ENCODE peak calls at places on chromosomes 7 and 10, in eight cellular contexts. D is CD8-positive, alpha-beta memory T cell; P is OCI-LY7; J is hepatocyte; B is heart right ventricle; O is tibial artery; R is CD8-positive, alpha-beta T cell; F is kidney. L is an unnamed sample.

GRCh38 chr7:115476666-115477065 is 553.9 kb downstream of the TFEC start:
- DNase-seq in P (no peak), F (peak; percentile 33), R (no peak), J (peak; percentile 6), O (no peak), B (no peak), D (no peak), L (peak; percentile 4)

GRCh38 chr10:60270426-60270825 is 119.2 kb downstream of the ANK3 start:
- DNase-seq in D (no peak), J (no peak), F (no peak), O (no peak), R (no peak), P (no peak), B (no peak), L (no peak)

GRCh38 chr10:126536148-126536547 is 134.3 kb downstream of the C10orf90 start:
- DNase-seq in F (no peak), O (no peak), R (no peak), J (peak; percentile 32), D (no peak), P (no peak), B (no peak), L (no peak)

GRCh38 chr10:11335167-11335652 is 276.2 kb downstream of the USP6NL start:
- DNase-seq in B (no peak), P (no peak), F (no peak), J (peak; percentile 67), O (no peak), D (no peak), R (no peak), L (peak; percentile 48)

GRCh38 chr10:92822060-92822634 is 26.2 kb upstream of the EXOC6 start:
- DNase-seq in J (peak; percentile 51), P (no peak), B (no peak), R (no peak), F (no peak), D (no peak), O (no peak), L (peak; percentile 18)

GRCh38 chr7:140904081-140904480 is 20.6 kb downstream of the BRAF start:
- DNase-seq in B (no peak), P (no peak), D (no peak), J (no peak), O (no peak), F (no peak), R (no peak), L (no peak)

GRCh38 chr10:74337330-74338016 is 186.5 kb downstream of the ADK start:
- DNase-seq in P (no peak), O (no peak), F (no peak), J (no peak), R (no peak), B (no peak), D (no peak), L (no peak)

GRCh38 chr7:55884321-55884720 is 2.9 kb upstream of the ZNF713 start:
- DNase-seq in D (no peak), P (no peak), F (no peak), R (no peak), B (no peak), J (no peak), O (no peak), L (no peak)

GRCh38 chr10:52664629-52665028 is 108.0 kb downstream of the MBL2 start:
- DNase-seq in D (no peak), J (no peak), R (no peak), O (no peak), P (no peak), B (no peak), F (no peak), L (no peak)

DNA sequence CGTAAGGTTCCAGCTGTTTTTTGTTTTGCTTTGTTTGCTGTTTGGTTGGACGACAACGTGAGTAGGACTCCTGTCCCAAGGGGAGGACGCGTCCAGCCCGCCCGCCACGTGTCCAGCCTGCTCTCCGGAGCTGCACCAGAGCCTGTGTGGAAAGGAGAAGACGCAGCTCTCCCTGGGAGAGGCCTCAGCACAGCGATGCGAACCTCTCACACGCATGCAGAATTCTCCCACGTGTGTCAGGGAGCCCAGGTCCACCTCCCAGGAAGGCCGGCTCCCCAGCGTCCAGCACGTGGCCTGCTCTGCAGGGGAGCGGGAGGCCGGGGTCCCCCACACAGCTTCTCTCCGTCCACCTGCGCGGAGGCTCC is 36.4 kb upstream of the DNAJB6 start:
- DNase-seq in J (no peak), D (no peak), R (no peak), O (no peak), B (no peak), F (no peak), P (no peak), L (peak; percentile 59)
- H3K4me3 ChIP-seq in J (no peak overlapping the region), D (no peak overlapping the region), R (no peak overlapping the region), O (no peak overlapping the region), B (peak overlapping the region; percentile 20), F (no peak overlapping the region), P (no peak overlapping the region), L (no peak overlapping the region)

GRCh38 chr10:95375418-95375817 is 84.6 kb upstream of the PDLIM1 start:
- DNase-seq in F (no peak), B (no peak), D (no peak), J (no peak), O (no peak), R (no peak), P (no peak), L (no peak)

GRCh38 chr10:95374597-95375209 is 83.9 kb upstream of the PDLIM1 start:
- DNase-seq in B (peak; percentile 69), F (peak; percentile 84), J (peak; percentile 89), D (peak; percentile 58), R (peak; percentile 3), O (peak; percentile 88), P (peak; percentile 83), L (peak; percentile 76)

GRCh38 chr10:95377950-95378349 is 87.1 kb upstream of the PDLIM1 start:
- DNase-seq in R (no peak), J (no peak), P (no peak), D (no peak), B (no peak), O (no peak), F (no peak), L (no peak)

GRCh38 chr10:95373660-95374059 is 82.9 kb upstream of the PDLIM1 start:
- DNase-seq in D (no peak), P (no peak), F (no peak), R (no peak), J (no peak), B (no peak), O (no peak), L (no peak)
- H3K36me3 ChIP-seq in D (no peaks in the 10 kb centered on the region), P (no peaks in the 10 kb centered on the region), F (no peaks in the 10 kb centered on the region), R (no peaks in the 10 kb centered on the region), J (no peaks in the 10 kb centered on the region), B (peaks cover 71% of the 10 kb centered on the region), O (peaks cover 62% of the 10 kb centered on the region), L (no peaks in the 10 kb centered on the region)

GRCh38 chr10:110221721-110222261 is 14.4 kb downstream of the MXI1 start:
- DNase-seq in D (peak; percentile 89), F (peak; percentile 88), O (peak; percentile 95), P (no peak), R (peak; percentile 57), J (peak; percentile 89), B (peak; percentile 68), L (peak; percentile 82)
- H3K4me3 ChIP-seq in D (peak overlapping the region; percentile 33), F (peak overlapping the region; percentile 45), O (peak overlapping the region; percentile 54), P (no peak overlapping the region), R (peak overlapping the region; percentile 24), J (peak overlapping the region; percentile 8), B (peak overlapping the region; percentile 47), L (no peak overlapping the region)

GRCh38 chr7:139292821-139293220 is 48.3 kb upstream of the FMC1 start:
- DNase-seq in R (no peak), J (no peak), O (no peak), D (no peak), P (no peak), B (no peak), F (no peak), L (no peak)

GRCh38 chr7:139294951-139295555 is 46.1 kb upstream of the FMC1 start:
- DNase-seq in B (no peak), P (no peak), R (no peak), D (no peak), J (no peak), F (no peak), O (no peak), L (no peak)

GRCh38 chr7:139299296-139299695 is 41.8 kb upstream of the FMC1 start:
- DNase-seq in F (no peak), J (no peak), O (no peak), R (no peak), D (no peak), P (no peak), B (no peak), L (no peak)

GRCh38 chr7:139297795-139298194 is 43.3 kb upstream of the FMC1 start:
- DNase-seq in R (no peak), J (peak; percentile 44), B (no peak), F (no peak), P (no peak), D (no peak), O (no peak), L (no peak)

DNA sequence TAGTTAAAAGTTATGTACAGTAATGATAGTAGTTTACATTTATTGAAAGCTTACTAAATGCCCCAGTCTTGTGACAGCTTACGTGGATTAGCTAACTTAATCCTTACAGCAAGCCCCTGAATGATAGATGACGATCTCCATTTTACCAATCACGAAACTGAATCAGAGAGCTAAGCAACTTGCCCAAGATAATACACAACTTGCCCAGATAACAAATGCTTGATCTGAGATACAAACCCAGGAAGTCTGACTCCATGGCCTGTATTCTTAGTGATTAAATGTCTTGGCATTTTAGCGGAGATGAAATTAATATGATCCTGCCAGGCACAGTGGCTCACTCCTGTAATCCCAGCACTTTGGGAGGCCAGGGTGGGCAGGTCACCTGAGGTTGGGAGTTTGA is 46.9 kb upstream of the FMC1 start:
- DNase-seq in B (no peak), O (no peak), F (no peak), R (no peak), J (no peak), P (no peak), D (no peak), L (no peak)
- H3K36me3 ChIP-seq in B (peaks cover 71% of the 10 kb centered on the region), O (peaks cover 38% of the 10 kb centered on the region), F (peaks cover 5% of the 10 kb centered on the region), R (peaks cover 13% of the 10 kb centered on the region), J (no peaks in the 10 kb centered on the region), P (peaks cover 8% of the 10 kb centered on the region), D (no peaks in the 10 kb centered on the region), L (peaks cover 1% of the 10 kb centered on the region)

L was measured in H7.